ENCODE peak calls at places on chromosomes 1 and 21, in four cellular contexts. One of them, this sample, is unnamed.

GRCh38 chr1:117479086-117479485 is 111.8 kb downstream of the MAN1A2 start:
- DNase-seq in AML-193: no peak
- DNase-seq in CD8-positive, alpha-beta T cell: no peak
- DNase-seq in HT-29: no peak
- DNase-seq in this sample: no peak

GRCh38 chr1:6260433-6260934 is 414 bp downstream of the GPR153 start:
- DNase-seq in AML-193: no peak
- DNase-seq in HT-29: no peak
- DNase-seq in CD8-positive, alpha-beta T cell: no peak
- DNase-seq in this sample: no peak

GRCh38 chr1:38775175-38775845 is 84.3 kb downstream of the RRAGC start:
- DNase-seq in HT-29: no peak
- DNase-seq in CD8-positive, alpha-beta T cell: no peak
- DNase-seq in AML-193: no peak
- DNase-seq in this sample: no peak

GRCh38 chr1:10628685-10629084 is 153.9 kb downstream of the PEX14 start:
- DNase-seq in HT-29: no peak
- DNase-seq in CD8-positive, alpha-beta T cell: no peak
- DNase-seq in AML-193: no peak
- DNase-seq in this sample: no peak

GRCh38 chr1:92583821-92584760 is 97.4 kb upstream of the GFI1 start:
- DNase-seq in CD8-positive, alpha-beta T cell: no peak
- DNase-seq in HT-29: no peak
- DNase-seq in AML-193: peak
- DNase-seq in this sample: no peak

GRCh38 chr1:156749429-156750118 is 1.9 kb downstream of the HDGF start:
- DNase-seq in HT-29: peak
- DNase-seq in CD8-positive, alpha-beta T cell: no peak
- DNase-seq in AML-193: no peak
- DNase-seq in this sample: no peak

GRCh38 chr21:42698730-42699129 is 45.3 kb downstream of the PDE9A start:
- DNase-seq in AML-193: no peak
- DNase-seq in HT-29: no peak
- DNase-seq in CD8-positive, alpha-beta T cell: no peak
- DNase-seq in this sample: no peak

GRCh38 chr1:27481994-27482620 is 7.9 kb downstream of the WASF2 start:
- DNase-seq in CD8-positive, alpha-beta T cell: no peak
- DNase-seq in HT-29: no peak
- DNase-seq in AML-193: no peak
- DNase-seq in this sample: no peak

GRCh38 chr1:102919659-102920058 is 188.7 kb downstream of the COL11A1 start:
- DNase-seq in CD8-positive, alpha-beta T cell: no peak
- DNase-seq in AML-193: no peak
- DNase-seq in HT-29: no peak
- DNase-seq in this sample: no peak

GRCh38 chr1:235131961-235132360 is 3.3 kb upstream of the TOMM20 start:
- DNase-seq in AML-193: no peak
- DNase-seq in HT-29: no peak
- DNase-seq in CD8-positive, alpha-beta T cell: no peak
- DNase-seq in this sample: no peak

GRCh38 chr1:68624233-68624632 is 127.4 kb upstream of the DEPDC1 start:
- DNase-seq in HT-29: no peak
- DNase-seq in AML-193: no peak
- DNase-seq in CD8-positive, alpha-beta T cell: no peak
- DNase-seq in this sample: no peak

GRCh38 chr21:32494946-32495703 is 82.6 kb downstream of the EVA1C start:
- DNase-seq in HT-29: peak
- DNase-seq in AML-193: no peak
- DNase-seq in CD8-positive, alpha-beta T cell: no peak
- DNase-seq in this sample: no peak

GRCh38 chr1:82091729-82092128 is 291.0 kb downstream of the ADGRL2 start:
- DNase-seq in AML-193: no peak
- DNase-seq in HT-29: no peak
- DNase-seq in CD8-positive, alpha-beta T cell: no peak
- DNase-seq in this sample: no peak

GRCh38 chr1:224211262-224211962 is 28.4 kb downstream of the DEGS1 start:
- DNase-seq in AML-193: no peak
- DNase-seq in CD8-positive, alpha-beta T cell: no peak
- DNase-seq in HT-29: peak
- DNase-seq in this sample: no peak

GRCh38 chr1:58576727-58577675 is at the start of gene TACSTD2:
- DNase-seq in AML-193: no peak
- DNase-seq in HT-29: peak
- DNase-seq in CD8-positive, alpha-beta T cell: no peak
- DNase-seq in this sample: no peak

GRCh38 chr21:42063578-42064521 is 7.3 kb upstream of the UMODL1 start:
- DNase-seq in CD8-positive, alpha-beta T cell: no peak
- DNase-seq in AML-193: peak
- DNase-seq in HT-29: peak
- DNase-seq in this sample: peak

GRCh38 chr1:36831171-36831810 is 203.0 kb downstream of the GRIK3 start:
- DNase-seq in AML-193: no peak
- DNase-seq in CD8-positive, alpha-beta T cell: no peak
- DNase-seq in HT-29: no peak
- DNase-seq in this sample: no peak

GRCh38 chr1:62082456-62083363 is 111.9 kb upstream of the L1TD1 start:
- DNase-seq in HT-29: peak
- DNase-seq in AML-193: peak
- DNase-seq in CD8-positive, alpha-beta T cell: no peak
- DNase-seq in this sample: peak

GRCh38 chr1:21696931-21697330 is 27.8 kb upstream of the RAP1GAP start:
- DNase-seq in HT-29: no peak
- DNase-seq in CD8-positive, alpha-beta T cell: no peak
- DNase-seq in AML-193: no peak
- DNase-seq in this sample: no peak

GRCh38 chr1:115314765-115315164 is 23.3 kb downstream of the NGF start:
- DNase-seq in HT-29: peak
- DNase-seq in AML-193: no peak
- DNase-seq in CD8-positive, alpha-beta T cell: no peak
- DNase-seq in this sample: no peak

GRCh38 chr1:186275818-186276217 is 99.2 kb downstream of the TPR start:
- DNase-seq in HT-29: no peak
- DNase-seq in CD8-positive, alpha-beta T cell: no peak
- DNase-seq in AML-193: no peak
- DNase-seq in this sample: no peak

GRCh38 chr1:12230549-12231275 is 882 bp downstream of the VPS13D start:
- DNase-seq in CD8-positive, alpha-beta T cell: no peak
- DNase-seq in HT-29: peak
- DNase-seq in AML-193: peak
- DNase-seq in this sample: no peak

GRCh38 chr1:231020139-231020601 is 19.9 kb downstream of the FAM89A start:
- DNase-seq in HT-29: no peak
- DNase-seq in CD8-positive, alpha-beta T cell: no peak
- DNase-seq in AML-193: no peak
- DNase-seq in this sample: no peak

GRCh38 chr1:206445116-206445515 is 25.2 kb upstream of the IKBKE start:
- DNase-seq in AML-193: no peak
- DNase-seq in HT-29: no peak
- DNase-seq in CD8-positive, alpha-beta T cell: no peak
- DNase-seq in this sample: no peak